ENCODE peak calls at places on chromosomes 12 and 14, in seven cellular contexts. X is CD4-positive, alpha-beta T cell; A is left kidney; F is stimulated activated CD8-positive, alpha-beta memory T cell treated with anti-CD3 and anti-CD28 coated beads, Interleukin-2, amount 100 ng/mL, for 48 hours; G is iris pigment epithelial cell; O is type B pancreatic cell; W is activated CD4-positive, CD25-positive, alpha-beta regulatory T cell. S is an unnamed sample.

GRCh38 chr12:39912211-39912980 is 193.5 kb downstream of the SLC2A13 start:
- DNase-seq in X (no peak), A (no peak), F (no peak), G (no peak), O (no peak), W (no peak), S (peak; percentile 5)

GRCh38 chr12:46659844-46660243 is 166.0 kb downstream of the SLC38A4 start:
- DNase-seq in X (no peak), A (no peak), F (no peak), G (peak; percentile 38), O (no peak), W (no peak), S (no peak)

GRCh38 chr12:122021193-122021821 is 377 bp upstream of the BCL7A start:
- DNase-seq in X (no peak), A (peak; percentile 72), F (no peak), G (peak; percentile 18), O (no peak), W (no peak), S (no peak)

GRCh38 chr12:26787125-26787495 is 45.9 kb downstream of the ITPR2 start:
- DNase-seq in X (no peak), A (no peak), F (no peak), G (peak; percentile 83), O (no peak), W (no peak), S (peak; percentile 78)

GRCh38 chr12:570237-570925 is 92.9 kb downstream of the NINJ2 start:
- DNase-seq in X (no peak), A (peak; percentile 80), F (no peak), G (peak; percentile 85), O (no peak), W (no peak), S (peak; percentile 89)

GRCh38 chr12:15336772-15337553 is 14.7 kb downstream of the PTPRO start:
- DNase-seq in X (no peak), A (no peak), F (no peak), G (peak; percentile 80), O (no peak), W (no peak), S (peak; percentile 20)

GRCh38 chr12:55072093-55072492 is 52.3 kb downstream of the NEUROD4 start:
- DNase-seq in X (peak; percentile 74), A (peak; percentile 13), F (peak; percentile 56), G (peak; percentile 13), O (no peak), W (peak; percentile 55), S (peak; percentile 62)

GRCh38 chr14:76768201-76768656 is 7.0 kb downstream of the VASH1 start:
- DNase-seq in X (peak; percentile 58), A (peak; percentile 71), F (peak; percentile 61), G (peak; percentile 38), O (peak; percentile 52), W (peak; percentile 15), S (no peak)

GRCh38 chr12:4934651-4935050 is 24.9 kb downstream of the KCNA1 start:
- DNase-seq in X (no peak), A (no peak), F (no peak), G (peak; percentile 15), O (no peak), W (no peak), S (peak; percentile 42)

GRCh38 chr12:14278294-14278953 is 87.1 kb upstream of the ATF7IP start:
- DNase-seq in X (no peak), A (no peak), F (no peak), G (no peak), O (no peak), W (no peak), S (no peak)

GRCh38 chr14:96271421-96271762 is 15.4 kb downstream of the BDKRB1 start:
- DNase-seq in X (no peak), A (no peak), F (no peak), G (no peak), O (no peak), W (no peak), S (no peak)

GRCh38 chr12:103627189-103627855 is 40.2 kb downstream of the STAB2 start:
- DNase-seq in X (no peak), A (no peak), F (no peak), G (no peak), O (no peak), W (no peak), S (no peak)

GRCh38 chr12:4164591-4165558 is 108.7 kb upstream of the CCND2 start:
- DNase-seq in X (peak; percentile 42), A (peak; percentile 93), F (peak; percentile 45), G (peak; percentile 86), O (peak; percentile 74), W (peak; percentile 44), S (no peak)

GRCh38 chr12:16526693-16527092 is 79.3 kb downstream of the LMO3 start:
- DNase-seq in X (no peak), A (no peak), F (no peak), G (peak; percentile 87), O (no peak), W (no peak), S (peak; percentile 6)

GRCh38 chr14:61598980-61599379 is 96.3 kb upstream of the HIF1A start:
- DNase-seq in X (no peak), A (no peak), F (no peak), G (no peak), O (no peak), W (no peak), S (no peak)

GRCh38 chr12:3458041-3458440 is 33.0 kb upstream of the PRMT8 start:
- DNase-seq in X (no peak), A (no peak), F (no peak), G (peak; percentile 19), O (no peak), W (no peak), S (no peak)